ENCODE peak calls at places on chromosomes 16 and 17, in seven cellular contexts. C is A549; O is colonic mucosa; M is neural progenitor cell; Q is H1; A is uterus; J is CD4-positive, alpha-beta memory T cell. Z is an unnamed sample. For H3K9me3, the result is how much of the 10 kb centered on the place peaks cover.

GRCh38 chr16:62205459-62205858 is 169.2 kb upstream of the CDH8 start:
- DNase-seq in C (no peak), O (no peak), M (no peak), Q (no peak), A (no peak), J (no peak), Z (no peak)

GRCh38 chr16:17350212-17350611 is 120.5 kb downstream of the XYLT1 start:
- DNase-seq in C (no peak), O (no peak), M (no peak), Q (no peak), A (no peak), J (no peak), Z (no peak)

GRCh38 chr16:75575976-75576375 is 9.8 kb downstream of the GABARAPL2 start:
- DNase-seq in C (no peak), O (no peak), M (no peak), Q (no peak), A (no peak), J (no peak), Z (no peak)

GRCh38 chr17:63413128-63413527 is 33.0 kb downstream of the CYB561 start:
- DNase-seq in C (no peak), O (no peak), M (no peak), Q (no peak), A (no peak), J (no peak), Z (no peak)

GRCh38 chr17:29032798-29033197 is 10.1 kb upstream of the PIPOX start:
- DNase-seq in C (no peak), O (no peak), M (peak), Q (no peak), A (no peak), J (no peak), Z (no peak)

GRCh38 chr17:44997733-44998520 is 29.8 kb upstream of the C1QL1 start:
- DNase-seq in C (no peak), O (no peak), M (no peak), Q (no peak), A (no peak), J (no peak), Z (peak)

GRCh38 chr16:78503501-78504110 is 404.2 kb downstream of the WWOX start:
- DNase-seq in C (peak), O (peak), M (peak), Q (no peak), A (peak), J (peak), Z (no peak)

GRCh38 chr16:57001026-57001669 is 11.8 kb downstream of the NLRC5 start:
- DNase-seq in C (no peak), O (no peak), M (no peak), Q (no peak), A (no peak), J (no peak), Z (no peak)

GRCh38 chr16:10266809-10267208 is 84.6 kb upstream of the GRIN2A start:
- DNase-seq in C (no peak), O (no peak), M (no peak), Q (no peak), A (no peak), J (no peak), Z (no peak)

GRCh38 chr16:30354423-30355143 is 525 bp downstream of the CD2BP2 start:
- DNase-seq in C (no peak), O (peak), M (peak), Q (no peak), A (no peak), J (no peak), Z (no peak)

GRCh38 chr17:49194297-49194607 is 16.1 kb downstream of the GNGT2 start:
- DNase-seq in C (no peak), O (no peak), M (no peak), Q (no peak), A (no peak), J (no peak), Z (no peak)

GRCh38 chr17:65088621-65089385 is 32.3 kb upstream of the GNA13 start:
- DNase-seq in C (no peak), O (no peak), M (no peak), Q (no peak), A (no peak), J (no peak), Z (no peak)

GRCh38 chr16:71513302-71513701 is 12.9 kb upstream of the CHST4 start:
- DNase-seq in C (no peak), O (no peak), M (no peak), Q (no peak), A (no peak), J (no peak), Z (no peak)

GRCh38 chr17:79608729-79609039 is 2.2 kb downstream of the RBFOX3 start:
- DNase-seq in C (no peak), O (no peak), M (no peak), Q (no peak), A (no peak), J (no peak), Z (no peak)

GRCh38 chr17:67377727-67378443 is 804 bp downstream of the PITPNC1 start:
- DNase-seq in C (peak), O (peak), M (peak), Q (no peak), A (peak), J (peak), Z (peak)

GRCh38 chr17:43979671-43980070 is 24.8 kb upstream of the NAGS start:
- DNase-seq in C (no peak), O (no peak), M (no peak), Q (no peak), A (no peak), J (no peak), Z (no peak)

GRCh38 chr17:40122944-40123810 is 1.4 kb downstream of the MSL1 start:
- DNase-seq in C (peak), O (peak), M (peak), Q (no peak), A (peak), J (peak), Z (peak)

GRCh38 chr16:65576631-65577030 is 454.8 kb upstream of the CDH11 start:
- DNase-seq in C (no peak), O (no peak), M (peak), Q (peak), A (no peak), J (no peak), Z (no peak)

GRCh38 chr17:33335491-33336173 is 42.5 kb upstream of the ASIC2 start:
- DNase-seq in C (peak), O (no peak), M (peak), Q (no peak), A (no peak), J (no peak), Z (no peak)

GRCh38 chr17:43142153-43142552 is 17.0 kb upstream of the BRCA1 start:
- DNase-seq in C (no peak), O (no peak), M (no peak), Q (no peak), A (no peak), J (no peak), Z (no peak)

GRCh38 chr16:67443299-67443698 is 12.4 kb downstream of the HSD11B2 start:
- DNase-seq in C (no peak), O (no peak), M (no peak), Q (no peak), A (peak), J (no peak), Z (peak)

GRCh38 chr17:75096082-75096625 is 8.4 kb downstream of the SLC16A5 start:
- DNase-seq in C (peak), O (peak), M (no peak), Q (no peak), A (no peak), J (no peak), Z (peak)

GRCh38 chr17:50696365-50696879 is 11.3 kb downstream of the ANKRD40 start:
- DNase-seq in C (no peak), O (no peak), M (no peak), Q (no peak), A (no peak), J (no peak), Z (no peak)
- H3K4me3 ChIP-seq in C (no peak), O (no peak), M (no peak), Q (no peak), A (no peak), J (no peak), Z (no peak)

DNA sequence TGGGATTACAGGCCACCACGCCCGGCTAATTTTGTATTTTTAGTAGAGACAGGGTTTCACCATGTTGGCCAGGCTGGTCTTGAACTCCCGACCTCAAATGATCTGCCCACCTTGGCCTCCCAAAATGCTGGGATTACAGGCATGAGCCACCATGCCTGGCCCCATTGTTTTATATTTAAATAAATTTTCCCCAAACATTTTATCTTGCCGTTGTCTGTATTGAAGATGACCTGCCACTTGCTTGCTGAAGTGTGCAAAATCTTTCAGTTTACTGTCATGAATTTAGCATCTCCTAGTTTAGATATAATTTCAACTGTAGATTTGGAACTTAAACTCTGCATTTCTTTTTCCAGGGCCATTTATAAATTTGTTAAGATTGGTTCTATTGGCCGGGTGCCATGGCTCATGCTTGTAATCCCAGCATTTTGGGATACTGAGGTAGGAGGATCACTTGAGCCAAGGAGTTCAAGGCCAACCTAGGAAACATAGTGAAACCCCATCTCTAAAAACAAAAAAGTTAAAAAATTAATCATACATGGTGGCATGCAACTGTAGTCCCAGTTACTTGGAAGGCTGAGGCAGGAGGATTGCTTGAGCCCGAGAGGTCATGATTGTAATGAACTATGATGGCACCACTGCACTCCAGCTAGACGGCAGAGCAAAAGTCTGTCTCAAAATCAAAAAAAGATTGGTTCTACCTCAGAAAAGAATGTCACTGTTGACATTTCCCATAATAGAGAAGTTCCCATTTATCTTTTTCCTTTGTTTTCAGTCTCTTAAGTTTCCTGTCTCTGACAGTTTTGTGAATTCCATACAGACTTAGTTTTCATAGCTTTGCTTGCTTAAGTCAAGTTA is 84.4 kb downstream of the VMP1 start:
- DNase-seq in C (peak), O (no peak), M (no peak), Q (no peak), A (no peak), J (no peak), Z (no peak)
- H3K27ac ChIP-seq in C (peak), O (peak), M (no peak), Q (no peak), A (no peak), J (no peak), Z (peak)

DNA sequence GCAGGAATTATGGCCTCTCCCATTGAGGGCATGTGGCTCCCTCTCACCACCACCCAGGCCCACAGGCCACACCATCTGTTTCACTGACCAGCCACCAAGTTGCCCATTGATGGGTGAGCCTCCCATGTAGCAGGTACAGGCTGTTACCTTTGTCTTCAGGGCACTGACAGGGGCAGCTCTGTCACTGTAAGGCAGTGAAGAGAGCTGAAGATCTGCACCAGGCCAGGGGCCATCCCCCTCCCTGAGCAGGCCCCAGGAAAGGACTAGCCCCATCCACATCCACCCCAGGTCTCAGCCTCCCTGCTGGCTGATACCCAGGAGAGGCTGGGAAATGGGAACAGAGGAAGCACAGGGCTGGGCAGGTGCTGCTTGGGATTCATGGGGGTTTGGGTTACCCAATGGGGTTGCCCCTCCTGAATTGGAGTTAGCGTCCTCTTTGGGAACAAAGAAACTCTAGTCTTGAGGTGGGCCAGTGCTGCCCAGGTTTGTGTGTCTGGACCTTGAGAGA is 1691.4 kb downstream of the TP53TG3F start:
- DNase-seq in C (no peak), O (no peak), M (no peak), Q (no peak), A (no peak), J (no peak), Z (no peak)
- H3K9me3 ChIP-seq in C (under half), O (under half), M (under half), Q (half or more), A (under half), J (under half), Z (under half)

GRCh38 chr17:73057196-73057595 is 35.3 kb downstream of the SLC39A11 start:
- DNase-seq in C (no peak), O (no peak), M (no peak), Q (no peak), A (no peak), J (no peak), Z (no peak)

GRCh38 chr17:73052923-73053322 is 39.6 kb downstream of the SLC39A11 start:
- DNase-seq in C (no peak), O (no peak), M (no peak), Q (no peak), A (no peak), J (no peak), Z (no peak)

GRCh38 chr17:73062726-73063125 is 29.8 kb downstream of the SLC39A11 start:
- DNase-seq in C (no peak), O (no peak), M (no peak), Q (no peak), A (no peak), J (no peak), Z (no peak)

DNA sequence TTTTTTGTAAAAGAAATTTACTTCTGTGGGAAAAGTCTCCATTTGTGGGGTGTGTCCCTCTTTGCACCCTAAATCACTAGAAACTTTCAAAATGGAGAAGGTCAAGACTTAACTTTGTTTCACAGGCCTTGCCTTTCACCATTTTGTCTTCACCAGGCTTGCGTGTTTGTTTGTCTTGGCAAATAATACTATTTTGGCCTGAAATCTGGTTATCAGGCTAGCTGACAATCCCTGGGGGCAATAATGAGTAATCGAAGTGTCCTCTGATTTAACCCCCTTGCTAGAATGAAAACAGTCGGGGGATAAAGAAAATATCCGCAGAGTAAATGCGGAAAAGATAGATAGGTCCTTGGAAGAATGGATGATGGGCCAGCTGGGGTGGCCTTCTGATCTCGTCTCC is 34.5 kb downstream of the SLC39A11 start:
- DNase-seq in C (no peak), O (no peak), M (no peak), Q (no peak), A (no peak), J (no peak), Z (no peak)
- H3K4me3 ChIP-seq in C (no peak), O (no peak), M (no peak), Q (no peak), A (no peak), J (no peak), Z (no peak)

GRCh38 chr16:31873556-31874353 is at the start of gene ZNF267:
- DNase-seq in C (peak), O (peak), M (peak), Q (peak), A (peak), J (peak), Z (peak)

GRCh38 chr16:31876955-31877828 is 3.6 kb downstream of the ZNF267 start:
- DNase-seq in C (peak), O (no peak), M (no peak), Q (no peak), A (no peak), J (peak), Z (no peak)

GRCh38 chr16:31877876-31878642 is 4.5 kb downstream of the ZNF267 start:
- DNase-seq in C (no peak), O (no peak), M (no peak), Q (no peak), A (no peak), J (no peak), Z (no peak)

GRCh38 chr16:31874354-31875111 is 926 bp downstream of the ZNF267 start:
- DNase-seq in C (peak), O (peak), M (peak), Q (no peak), A (no peak), J (peak), Z (no peak)

DNA sequence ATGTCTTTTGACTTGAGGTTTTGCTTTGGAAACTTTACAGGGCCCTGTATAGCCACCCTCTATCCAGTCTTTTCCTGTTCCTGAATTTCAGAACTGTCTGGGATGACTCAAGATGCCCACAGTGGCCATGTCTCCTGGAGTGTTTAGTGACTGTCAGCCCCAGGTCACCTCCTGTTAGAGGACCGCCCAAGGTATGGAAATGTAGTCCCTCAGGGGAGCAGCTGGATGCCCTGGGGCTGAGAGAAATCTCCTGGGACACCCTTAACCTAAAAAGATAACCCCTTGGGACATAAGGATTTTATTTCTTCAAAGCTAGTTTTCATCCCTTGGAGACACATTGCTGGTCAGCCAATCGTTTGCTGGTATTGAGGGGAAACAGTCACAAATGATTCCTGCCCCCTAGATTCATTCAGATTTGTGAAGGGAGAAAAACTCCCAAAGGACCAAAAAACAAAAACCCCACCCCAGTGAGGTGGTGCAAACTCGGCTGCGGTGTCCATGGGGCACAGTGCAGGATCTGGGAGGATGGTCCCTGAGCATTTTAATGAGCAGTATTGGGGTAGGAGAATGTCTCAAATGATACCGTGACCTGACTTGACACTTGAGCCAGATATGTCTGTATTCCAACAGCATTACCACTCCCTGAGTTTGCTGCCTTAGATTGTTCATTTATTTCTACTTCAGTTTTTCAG is 1.7 kb downstream of the ZNF267 start:
- DNase-seq in C (no peak), O (no peak), M (no peak), Q (no peak), A (no peak), J (no peak), Z (no peak)
- H3K27ac ChIP-seq in C (peak), O (peak), M (no peak), Q (no peak), A (peak), J (peak), Z (no peak)

Z was measured in left ventricle myocardium inferior.